ENCODE peak calls at places on chromosomes 7 and 10, in nine cellular contexts. V is iPS-NIHi11, G is colonic mucosa, U is progenitor cell of endocrine pancreas, O is pulmonary artery endothelial cell, I is D341Med, T is heart right ventricle, K is cardiac muscle cell, W is GM12865. H is an unnamed sample.

GRCh38 chr7:17516768-17517167 is 218.3 kb downstream of the AHR start:
- DNase-seq in G (no peak), O (no peak), U (no peak), V (no peak), T (no peak), I (no peak), K (no peak), W (no peak), H (no peak)

GRCh38 chr10:117248700-117249465 is 8.0 kb downstream of the SLC18A2 start:
- DNase-seq in O (no peak), K (no peak), W (no peak), I (no peak), U (no peak), G (no peak), V (no peak), T (no peak), H (no peak)

GRCh38 chr10:4826788-4827324 is 849 bp downstream of the AKR1E2 start:
- DNase-seq in G (no peak), W (no peak), O (no peak), V (no peak), T (no peak), I (no peak), K (no peak), U (no peak), H (no peak)

GRCh38 chr7:57225666-57226065 is 93.4 kb upstream of the ZNF479 start:
- DNase-seq in I (no peak), T (no peak), W (no peak), U (no peak), V (no peak), G (no peak), O (no peak), K (no peak), H (no peak)

GRCh38 chr7:134089446-134089845 is 37.7 kb upstream of the LRGUK start:
- DNase-seq in U (no peak), W (no peak), I (no peak), G (no peak), K (no peak), O (no peak), V (no peak), T (no peak), H (no peak)

GRCh38 chr7:150384406-150385239 is 5.5 kb downstream of the ZNF775 start:
- DNase-seq in I (no peak), W (no peak), K (no peak), T (no peak), O (no peak), G (no peak), V (no peak), U (no peak), H (no peak)

GRCh38 chr10:3631709-3632330 is 153.2 kb downstream of the KLF6 start:
- DNase-seq in V (no peak), U (no peak), W (no peak), O (no peak), K (no peak), G (no peak), T (no peak), I (no peak), H (no peak)

GRCh38 chr7:91916068-91916440 is 24.6 kb upstream of the AKAP9 start:
- DNase-seq in U (no peak), G (no peak), K (no peak), V (no peak), O (no peak), T (no peak), I (no peak), W (no peak), H (no peak)

GRCh38 chr10:33066558-33067236 is 108.7 kb upstream of the ITGB1 start:
- DNase-seq in W (no peak), T (no peak), I (no peak), O (no peak), V (peak), G (no peak), K (no peak), U (no peak), H (no peak)

GRCh38 chr10:92080244-92080643 is 156.7 kb downstream of the BTAF1 start:
- DNase-seq in G (no peak), I (no peak), K (no peak), U (no peak), W (no peak), O (no peak), V (no peak), T (no peak), H (no peak)

GRCh38 chr10:92880233-92880861 is 32.0 kb downstream of the EXOC6 start:
- DNase-seq in G (no peak), I (peak), K (peak), V (peak), W (peak), O (peak), U (no peak), T (no peak), H (no peak)

GRCh38 chr7:19930851-19931250 is 157.4 kb upstream of the TMEM196 start:
- DNase-seq in I (no peak), V (no peak), T (no peak), W (no peak), U (no peak), K (no peak), O (no peak), G (no peak), H (no peak)

GRCh38 chr10:50550291-50550839 is 73.4 kb downstream of the SGMS1 start:
- DNase-seq in I (no peak), W (no peak), K (peak), G (peak), V (no peak), U (no peak), O (no peak), T (no peak), H (no peak)

GRCh38 chr10:93342346-93342745 is 139.8 kb downstream of the MYOF start:
- DNase-seq in I (no peak), U (no peak), G (no peak), K (no peak), T (no peak), V (no peak), O (no peak), W (no peak), H (no peak)

GRCh38 chr7:22969010-22969431 is 44.9 kb downstream of the HYCC1 start:
- DNase-seq in V (no peak), O (no peak), T (no peak), W (no peak), U (no peak), I (no peak), K (no peak), G (no peak), H (no peak)

GRCh38 chr10:43693602-43694001 is 44.9 kb upstream of the ZNF32 start:
- DNase-seq in O (peak), U (no peak), W (no peak), I (no peak), G (no peak), T (no peak), K (no peak), V (no peak), H (no peak)

GRCh38 chr7:47231627-47232026 is 350.3 kb downstream of the TNS3 start:
- DNase-seq in G (no peak), T (no peak), V (no peak), O (no peak), W (no peak), K (no peak), U (no peak), I (no peak), H (peak)

GRCh38 chr10:82477776-82478175 is 602.8 kb downstream of the NRG3 start:
- DNase-seq in G (no peak), T (no peak), U (no peak), K (no peak), O (no peak), V (no peak), I (peak), W (no peak), H (no peak)

GRCh38 chr7:23742051-23742450 is 32.0 kb downstream of the STK31 start:
- DNase-seq in V (no peak), K (no peak), W (no peak), O (no peak), U (no peak), I (no peak), T (no peak), G (no peak), H (no peak)

GRCh38 chr7:156172638-156173037 is 360.4 kb upstream of the SHH start:
- DNase-seq in G (no peak), U (no peak), I (no peak), V (no peak), W (no peak), O (no peak), K (no peak), T (no peak), H (no peak)

GRCh38 chr7:42107484-42107883 is 129.5 kb downstream of the GLI3 start:
- DNase-seq in O (no peak), W (no peak), I (no peak), U (no peak), T (no peak), V (peak), K (peak), G (no peak), H (no peak)

GRCh38 chr10:102710604-102711003 is 3.6 kb downstream of the ARL3 start:
- DNase-seq in O (no peak), W (peak), T (no peak), U (no peak), I (no peak), G (no peak), K (no peak), V (no peak), H (no peak)

GRCh38 chr7:132290021-132290420 is 286.2 kb downstream of the PLXNA4 start:
- DNase-seq in O (no peak), V (no peak), W (no peak), T (no peak), I (no peak), K (no peak), G (no peak), U (no peak), H (no peak)

GRCh38 chr10:1323951-1324350 is 267.8 kb downstream of the WDR37 start:
- DNase-seq in I (no peak), U (no peak), K (no peak), W (peak), T (no peak), O (no peak), V (no peak), G (no peak), H (no peak)

GRCh38 chr10:122229678-122230077 is 41.4 kb upstream of the BTBD16 start:
- DNase-seq in U (no peak), T (no peak), O (no peak), I (no peak), V (no peak), W (no peak), G (no peak), K (no peak), H (no peak)

GRCh38 chr7:4684826-4685225 is 2.7 kb downstream of the FOXK1 start:
- DNase-seq in O (no peak), K (no peak), T (no peak), I (no peak), W (no peak), G (no peak), U (no peak), V (no peak), H (no peak)